ENCODE peak calls at places on chromosomes 7 and 10, in six cellular contexts. Q, I, X, V, J and N are unnamed samples.
A peak's percentile ranks its signal among the peaks of the same experiment; 100 is the strongest.

GRCh38 chr7:99949645-99950228 is 20.3 kb upstream of the GJC3 start:
- DNase-seq in Q (peak; percentile 12), I (no peak), X (no peak), V (peak; percentile 6), J (no peak), N (no peak)

GRCh38 chr10:10164845-10165244 is 852.8 kb upstream of the CELF2 start:
- DNase-seq in Q (no peak), I (no peak), X (no peak), V (no peak), J (no peak), N (no peak)

GRCh38 chr10:6588082-6588481 is 8.0 kb upstream of the PRKCQ start:
- DNase-seq in Q (no peak), I (no peak), X (no peak), V (no peak), J (no peak), N (no peak)

GRCh38 chr7:149005427-149006344 is 22.6 kb downstream of the PDIA4 start:
- DNase-seq in Q (peak; percentile 44), I (no peak), X (peak; percentile 81), V (peak; percentile 55), J (peak; percentile 91), N (no peak)

GRCh38 chr7:154651501-154651900 is 351.4 kb downstream of the PAXIP1 start:
- DNase-seq in Q (no peak), I (no peak), X (no peak), V (no peak), J (no peak), N (no peak)

GRCh38 chr10:124155781-124156401 is 62.5 kb upstream of the CHST15 start:
- DNase-seq in Q (no peak), I (no peak), X (no peak), V (no peak), J (no peak), N (no peak)

GRCh38 chr10:3077940-3078630 is 10.7 kb downstream of the PFKP start:
- DNase-seq in Q (no peak), I (no peak), X (no peak), V (no peak), J (no peak), N (no peak)

GRCh38 chr7:136114966-136115762 is 138.0 kb upstream of the MTPN start:
- DNase-seq in Q (peak; percentile 23), I (no peak), X (peak; percentile 20), V (peak; percentile 52), J (no peak), N (no peak)

GRCh38 chr7:6165521-6166325 is 106.7 kb downstream of the CYTH3 start:
- DNase-seq in Q (no peak), I (no peak), X (no peak), V (no peak), J (peak; percentile 48), N (no peak)

GRCh38 chr7:139727151-139727705 is 50.6 kb downstream of the HIPK2 start:
- DNase-seq in Q (peak; percentile 95), I (no peak), X (peak; percentile 12), V (peak; percentile 69), J (no peak), N (no peak)

GRCh38 chr10:123385508-123385907 is 231.3 kb downstream of the BUB3 start:
- DNase-seq in Q (no peak), I (no peak), X (no peak), V (no peak), J (no peak), N (no peak)

GRCh38 chr10:2137549-2138174 is 400.3 kb upstream of the ADARB2 start:
- DNase-seq in Q (peak; percentile 59), I (no peak), X (no peak), V (no peak), J (no peak), N (no peak)

GRCh38 chr7:127886248-127886647 is 145.0 kb downstream of the LRRC4 start:
- DNase-seq in Q (no peak), I (no peak), X (no peak), V (peak; percentile 62), J (no peak), N (no peak)

GRCh38 chr10:30114871-30115270 is 55.5 kb upstream of the JCAD start:
- DNase-seq in Q (peak; percentile 21), I (no peak), X (no peak), V (peak; percentile 26), J (no peak), N (no peak)

GRCh38 chr7:99457050-99457645 is 8.8 kb downstream of the ATP5MF start:
- DNase-seq in Q (no peak), I (no peak), X (no peak), V (no peak), J (no peak), N (no peak)

GRCh38 chr10:43125881-43126731 is 12.1 kb upstream of the CSGALNACT2 start:
- DNase-seq in Q (no peak), I (no peak), X (no peak), V (no peak), J (peak; percentile 48), N (no peak)

GRCh38 chr7:131111081-131111576 is 216.5 kb upstream of the MKLN1 start:
- DNase-seq in Q (peak; percentile 81), I (no peak), X (no peak), V (peak; percentile 90), J (no peak), N (no peak)

GRCh38 chr10:42949287-42949686 is 127.6 kb upstream of the RET start:
- DNase-seq in Q (no peak), I (no peak), X (no peak), V (no peak), J (no peak), N (no peak)

GRCh38 chr7:8762803-8763202 is 329.4 kb downstream of the NXPH1 start:
- DNase-seq in Q (no peak), I (no peak), X (no peak), V (no peak), J (no peak), N (no peak)

GRCh38 chr10:57628592-57629284 is 639.0 kb downstream of the IPMK start:
- DNase-seq in Q (no peak), I (no peak), X (no peak), V (no peak), J (no peak), N (no peak)

GRCh38 chr7:120064565-120064964 is 208.4 kb upstream of the KCND2 start:
- DNase-seq in Q (peak; percentile 45), I (no peak), X (no peak), V (peak; percentile 87), J (no peak), N (no peak)

GRCh38 chr10:85224366-85224960 is 896.1 kb downstream of the CCSER2 start:
- DNase-seq in Q (no peak), I (no peak), X (no peak), V (no peak), J (no peak), N (no peak)

GRCh38 chr10:3538850-3539531 is 246.0 kb downstream of the KLF6 start:
- DNase-seq in Q (peak; percentile 94), I (no peak), X (no peak), V (peak; percentile 97), J (no peak), N (peak; percentile 78)

GRCh38 chr7:18440934-18441333 is 54.6 kb upstream of the HDAC9 start:
- DNase-seq in Q (no peak), I (no peak), X (no peak), V (no peak), J (no peak), N (no peak)

GRCh38 chr7:36205236-36205635 is 52.2 kb downstream of the EEPD1 start:
- DNase-seq in Q (no peak), I (no peak), X (no peak), V (no peak), J (no peak), N (no peak)

GRCh38 chr10:129531195-129531968 is 64.3 kb downstream of the MGMT start:
- DNase-seq in Q (peak; percentile 77), I (no peak), X (no peak), V (peak; percentile 56), J (no peak), N (no peak)

GRCh38 chr10:117563780-117564179 is 21.2 kb downstream of the EMX2 start:
- DNase-seq in Q (no peak), I (no peak), X (no peak), V (no peak), J (no peak), N (no peak)

GRCh38 chr7:14739496-14740185 is 162.9 kb downstream of the DGKB start:
- DNase-seq in Q (no peak), I (no peak), X (no peak), V (no peak), J (no peak), N (no peak)

GRCh38 chr7:105656922-105657521 is 75.7 kb upstream of the EFCAB10 start:
- DNase-seq in Q (no peak), I (no peak), X (peak; percentile 72), V (no peak), J (no peak), N (no peak)

GRCh38 chr10:123149568-123150228 is 1.8 kb downstream of the HMX2 start:
- DNase-seq in Q (no peak), I (no peak), X (no peak), V (peak; percentile 42), J (peak; percentile 70), N (no peak)

GRCh38 chr7:97006146-97006950 is 995 bp downstream of the DLX6 start:
- DNase-seq in Q (no peak), I (no peak), X (no peak), V (peak; percentile 1), J (no peak), N (no peak)

GRCh38 chr7:44132039-44132438 is 8.7 kb upstream of the POLD2 start:
- DNase-seq in Q (no peak), I (no peak), X (no peak), V (peak; percentile 12), J (no peak), N (no peak)

GRCh38 chr10:43296320-43296719 is 29.5 kb upstream of the RASGEF1A start:
- DNase-seq in Q (no peak), I (no peak), X (no peak), V (no peak), J (no peak), N (no peak)

DNA sequence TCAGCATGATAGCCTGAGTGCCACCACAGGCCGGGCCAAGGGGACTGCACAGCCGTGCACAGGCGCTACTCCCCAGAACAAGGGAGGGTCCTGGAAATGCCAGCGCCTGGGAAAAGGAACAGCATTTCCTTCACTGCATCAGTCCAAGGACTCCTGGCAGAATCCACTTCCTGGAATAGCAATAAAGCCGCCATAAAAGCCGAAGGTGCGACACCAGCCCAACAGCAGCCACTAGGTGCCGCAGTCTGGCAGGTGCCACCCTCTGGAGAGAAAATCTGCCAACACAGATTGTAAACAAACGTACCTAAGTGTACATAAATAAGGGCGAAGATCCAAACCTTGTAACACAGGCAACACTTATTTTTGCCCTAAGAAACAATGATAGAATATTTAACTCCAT is 22.3 kb downstream of the VOPP1 start:
- DNase-seq in Q (no peak), I (no peak), X (peak; percentile 65), V (no peak), J (no peak), N (no peak)
- TF ChIP-seq CTCF in Q (peak; percentile 14), I (peak; percentile 25), X (peak; percentile 88), V (no peak), J (peak; percentile 37), N (no peak)

GRCh38 chr10:26385443-26385842 is 52.7 kb upstream of the APBB1IP start:
- DNase-seq in Q (no peak), I (no peak), X (no peak), V (no peak), J (no peak), N (no peak)
- H3K36me3 ChIP-seq in Q (no peaks in the 10 kb centered on the region), I (no peaks in the 10 kb centered on the region), X (no peaks in the 10 kb centered on the region), V (no peaks in the 10 kb centered on the region), J (no peaks in the 10 kb centered on the region), N (no peaks in the 10 kb centered on the region)

GRCh38 chr7:76356823-76357222 is 2.0 kb downstream of the YWHAG start:
- DNase-seq in Q (peak; percentile 81), I (no peak), X (no peak), V (peak; percentile 61), J (no peak), N (no peak)
- TF ChIP-seq CTCF in Q (no peak), I (no peak), X (peak; percentile 59), V (no peak), J (no peak), N (no peak)

GRCh38 chr7:66800591-66800990 is 60.1 kb downstream of the RABGEF1 start:
- DNase-seq in Q (no peak), I (no peak), X (no peak), V (no peak), J (no peak), N (no peak)
- H3K36me3 ChIP-seq in Q (peaks cover 18% of the 10 kb centered on the region), I (peaks cover 44% of the 10 kb centered on the region), X (no peaks in the 10 kb centered on the region), V (peaks cover 63% of the 10 kb centered on the region), J (peaks cover 94% of the 10 kb centered on the region), N (peaks cover 65% of the 10 kb centered on the region)